ENCODE peak calls at places on chromosomes 16 and 17, in ten cellular contexts. X is A549, I is adrenal gland, Y is transverse colon, Q is heart left ventricle, S is spleen, Z is thyroid gland, O is uterus, V is HCT116, E is tibial nerve. D is an unnamed sample. For H3K4me1, the result is how much of the 10 kb centered on the place peaks cover.

GRCh38 chr17:75933836-75934235 is 7.0 kb downstream of the FBF1 start:
- DNase-seq in O (no peak), I (no peak), Q (no peak), S (no peak), X (no peak), E (no peak), V (no peak), Y (no peak), Z (no peak), D (no peak)

GRCh38 chr16:48176635-48177408 is 21.0 kb upstream of the ABCC12 start:
- DNase-seq in I (no peak), X (no peak), Q (no peak), Y (no peak), Z (no peak), S (no peak), O (no peak), V (no peak), E (no peak), D (no peak)

GRCh38 chr17:49494937-49495841 is at the start of gene NGFR:
- DNase-seq in V (no peak), I (no peak), E (no peak), Y (peak), Z (peak), X (peak), S (peak), O (peak), Q (peak), D (no peak)

GRCh38 chr17:1145311-1145986 is 34.3 kb downstream of the ABR start:
- DNase-seq in X (no peak), E (no peak), Q (no peak), Z (no peak), I (no peak), V (no peak), S (no peak), O (no peak), Y (no peak), D (no peak)

GRCh38 chr16:4477966-4478365 is 1.8 kb downstream of the HMOX2 start:
- DNase-seq in O (no peak), S (no peak), I (no peak), X (no peak), E (no peak), V (peak), Y (no peak), Z (no peak), Q (no peak), D (no peak)

GRCh38 chr16:2595376-2596200 is 57.8 kb downstream of the PDPK1 start:
- DNase-seq in Y (no peak), X (no peak), S (peak), Q (no peak), O (no peak), E (no peak), Z (no peak), V (no peak), I (no peak), D (no peak)

GRCh38 chr17:13323990-13324389 is 277.7 kb downstream of the HS3ST3A1 start:
- DNase-seq in O (no peak), Y (no peak), Q (no peak), V (no peak), E (no peak), Z (no peak), X (no peak), I (no peak), S (no peak), D (no peak)

GRCh38 chr17:38454528-38454927 is 26.3 kb downstream of the ARHGAP23 start:
- DNase-seq in Y (peak), Q (peak), Z (peak), O (peak), I (peak), V (peak), X (peak), S (no peak), E (peak), D (peak)

GRCh38 chr16:85912271-85912974 is 13.5 kb downstream of the IRF8 start:
- DNase-seq in Y (peak), Q (peak), Z (no peak), V (no peak), E (peak), S (peak), X (no peak), I (peak), O (peak), D (no peak)

GRCh38 chr17:27544350-27545131 is 86.4 kb upstream of the LGALS9 start:
- DNase-seq in E (no peak), Q (no peak), O (no peak), I (no peak), S (peak), X (no peak), Z (no peak), Y (no peak), V (no peak), D (no peak)

GRCh38 chr17:13626703-13627102 is 25.0 kb upstream of the HS3ST3A1 start:
- DNase-seq in I (no peak), Q (no peak), V (peak), S (no peak), Z (no peak), E (no peak), X (peak), Y (no peak), O (no peak), D (no peak)

GRCh38 chr16:30028438-30029093 is 2.5 kb downstream of the TLCD3B start:
- DNase-seq in S (no peak), Q (no peak), O (no peak), X (no peak), Y (no peak), E (no peak), Z (peak), V (no peak), I (no peak), D (no peak)

GRCh38 chr17:10125761-10126553 is 72.4 kb downstream of the GAS7 start:
- DNase-seq in Q (no peak), V (no peak), X (no peak), Z (no peak), S (no peak), E (no peak), O (peak), Y (no peak), I (no peak), D (no peak)

GRCh38 chr16:57594531-57595031 is 33.8 kb upstream of the ADGRG1 start:
- DNase-seq in I (peak), Z (no peak), X (no peak), E (no peak), Y (no peak), Q (no peak), V (no peak), O (no peak), S (no peak), D (no peak)

GRCh38 chr17:66272699-66273390 is 29.6 kb upstream of the PRKCA start:
- DNase-seq in I (peak), E (no peak), X (peak), S (no peak), V (no peak), Y (no peak), Z (no peak), O (no peak), Q (no peak), D (no peak)

GRCh38 chr17:40433551-40434384 is 9.5 kb upstream of the IGFBP4 start:
- DNase-seq in E (no peak), I (peak), Q (no peak), V (no peak), Y (no peak), S (peak), X (peak), O (peak), Z (peak), D (no peak)

GRCh38 chr16:81432899-81433560 is 11.6 kb upstream of the CMIP start:
- DNase-seq in E (no peak), Z (no peak), I (no peak), S (no peak), X (no peak), Y (no peak), O (no peak), V (no peak), Q (no peak), D (no peak)

GRCh38 chr17:28710948-28711722 is 553 bp downstream of the PROCA1 start:
- DNase-seq in X (peak), E (peak), S (peak), V (peak), I (peak), Z (peak), O (peak), Y (peak), Q (peak), D (peak)

GRCh38 chr17:62092784-62093183 is 27.7 kb upstream of the MED13 start:
- DNase-seq in Y (no peak), X (no peak), S (no peak), O (no peak), I (no peak), V (no peak), Z (no peak), Q (no peak), E (no peak), D (no peak)

DNA sequence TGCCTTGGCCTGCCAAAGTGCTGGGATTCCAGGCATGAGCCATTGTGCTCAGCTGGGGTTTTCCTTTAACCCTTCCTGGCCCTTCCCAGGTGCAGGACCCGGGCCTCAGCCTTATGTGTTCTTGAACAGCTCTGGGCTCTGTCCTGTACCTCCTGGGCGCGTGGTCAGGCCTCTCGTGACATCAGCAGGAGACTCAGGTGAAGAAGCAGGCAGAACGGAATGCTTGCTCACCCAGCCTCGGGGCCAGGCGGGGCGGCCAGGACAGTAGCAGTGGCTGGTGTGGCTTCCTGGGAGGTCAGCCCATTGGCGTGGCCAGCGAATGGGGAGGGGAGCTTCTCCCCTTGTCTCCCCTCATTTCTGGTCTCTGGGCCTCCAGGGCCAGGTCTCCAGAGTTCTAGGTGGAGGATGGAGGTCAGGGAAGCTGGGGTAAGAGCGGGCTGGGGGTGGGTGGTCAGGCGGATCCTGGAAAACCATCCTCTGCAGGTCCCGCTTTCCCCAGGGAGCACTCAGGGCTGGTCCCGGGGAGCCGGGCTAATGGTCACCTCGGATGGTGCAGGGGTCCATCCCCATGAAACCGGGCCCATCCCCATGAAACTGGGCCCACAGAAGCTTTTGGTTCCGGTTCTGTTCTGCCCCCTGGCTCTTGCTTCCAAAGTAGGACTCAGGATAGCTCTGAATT is 281.5 kb downstream of the SEC14L1 start:
- DNase-seq in X (no peak), E (no peak), S (no peak), Q (no peak), Y (no peak), Z (peak), I (no peak), O (no peak), V (no peak), D (no peak)
- H3K4me1 ChIP-seq in X (half or more), E (half or more), S (half or more), Q (half or more), Y (half or more), Z (half or more), I (half or more), O (half or more), V (under half), D (half or more)

GRCh38 chr17:7887038-7887481 is 1.5 kb upstream of the CHD3 start:
- DNase-seq in V (no peak), I (no peak), O (no peak), Y (no peak), E (no peak), Z (no peak), X (no peak), Q (no peak), S (no peak), D (no peak)

GRCh38 chr17:7886227-7887037 is 2.2 kb upstream of the CHD3 start:
- DNase-seq in Z (peak), V (no peak), E (no peak), O (peak), X (peak), S (no peak), Q (no peak), Y (peak), I (peak), D (no peak)

GRCh38 chr17:7888184-7888920 is at the start of gene CHD3:
- DNase-seq in Z (peak), S (no peak), Q (no peak), E (no peak), O (no peak), Y (peak), I (peak), X (no peak), V (no peak), D (no peak)

GRCh38 chr17:7889166-7889584 is 586 bp downstream of the CHD3 start:
- DNase-seq in V (peak), E (peak), Z (peak), O (peak), S (peak), X (peak), Y (peak), I (peak), Q (peak), D (peak)

GRCh38 chr17:7887482-7888183 is 956 bp upstream of the CHD3 start:
- DNase-seq in X (peak), Z (peak), S (peak), E (peak), Q (peak), Y (peak), O (peak), I (peak), V (peak), D (no peak)
- TF ChIP-seq POLR2A in X (peak), Z (peak), S (no peak), E (peak), Q (no peak), Y (peak), O (no peak), I (no peak), V (peak), D (peak)

DNA sequence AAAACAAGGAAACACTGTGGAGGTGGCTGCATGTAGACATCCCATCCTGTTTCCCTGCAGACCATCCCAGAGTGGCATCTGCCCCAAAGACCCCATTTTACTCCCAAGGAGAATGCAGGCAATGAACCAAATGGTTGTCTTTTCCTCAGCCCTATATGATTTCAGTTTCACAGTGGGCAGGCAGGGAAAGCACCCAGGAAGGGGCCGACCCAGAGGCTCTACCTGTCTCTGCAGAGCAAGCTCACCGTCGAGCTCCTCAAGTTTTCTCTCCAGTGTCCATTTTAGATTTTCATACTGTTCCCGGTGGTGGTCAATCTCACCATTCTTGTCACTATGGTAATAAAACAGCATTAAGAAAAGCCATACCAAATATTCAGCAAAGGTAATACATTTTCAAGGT is 14.6 kb downstream of the CCDC57 start:
- DNase-seq in O (no peak), Z (no peak), Q (no peak), Y (no peak), S (no peak), X (no peak), E (no peak), I (no peak), V (no peak), D (no peak)
- H3K27ac ChIP-seq in O (no peak), Z (no peak), Q (no peak), Y (no peak), S (no peak), X (no peak), E (no peak), I (no peak), V (no peak), D (no peak)

DNA sequence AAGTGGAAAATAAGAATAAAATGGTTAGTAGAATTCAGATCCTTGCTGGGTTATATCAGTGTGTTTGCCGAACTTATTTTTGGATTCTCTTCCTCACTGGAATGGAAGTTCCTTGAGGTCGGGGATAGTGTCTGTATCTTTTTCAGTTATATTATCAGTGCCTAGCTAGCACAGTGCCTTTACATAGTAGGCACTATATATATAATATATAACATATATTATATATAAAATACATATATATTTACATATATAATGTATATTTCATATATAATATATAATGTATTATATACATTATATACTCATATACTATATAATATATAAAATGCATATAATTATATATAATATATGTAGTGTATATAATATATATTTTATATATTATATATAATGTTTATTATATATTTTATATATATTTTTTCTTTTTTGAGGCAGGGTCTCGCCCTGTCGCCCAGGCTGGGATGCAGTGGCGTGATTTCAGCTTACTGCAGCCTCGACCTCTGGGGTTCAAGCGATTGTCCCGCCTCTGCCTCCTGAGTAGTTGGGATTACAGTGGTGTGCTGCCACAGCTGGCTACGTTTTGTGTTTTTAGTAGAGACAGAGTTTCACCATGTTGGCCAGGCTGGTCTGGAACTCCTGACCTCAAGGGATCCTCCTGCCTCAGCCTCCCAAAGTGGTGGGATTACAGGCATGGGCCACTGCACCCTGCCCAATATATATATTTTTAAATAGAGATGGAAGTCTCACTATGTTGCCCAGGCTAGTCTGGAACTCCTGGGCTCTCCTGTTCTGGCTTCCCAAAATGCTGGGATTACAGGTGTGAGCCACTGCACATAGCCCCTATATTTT is 3.2 kb downstream of the NFATC3 start:
- DNase-seq in Y (no peak), O (no peak), Q (no peak), X (no peak), V (no peak), I (no peak), Z (no peak), S (no peak), E (no peak), D (no peak)
- H3K4me1 ChIP-seq in Y (half or more), O (under half), Q (half or more), X (half or more), V (under half), I (under half), Z (half or more), S (half or more), E (under half), D (under half)

DNA sequence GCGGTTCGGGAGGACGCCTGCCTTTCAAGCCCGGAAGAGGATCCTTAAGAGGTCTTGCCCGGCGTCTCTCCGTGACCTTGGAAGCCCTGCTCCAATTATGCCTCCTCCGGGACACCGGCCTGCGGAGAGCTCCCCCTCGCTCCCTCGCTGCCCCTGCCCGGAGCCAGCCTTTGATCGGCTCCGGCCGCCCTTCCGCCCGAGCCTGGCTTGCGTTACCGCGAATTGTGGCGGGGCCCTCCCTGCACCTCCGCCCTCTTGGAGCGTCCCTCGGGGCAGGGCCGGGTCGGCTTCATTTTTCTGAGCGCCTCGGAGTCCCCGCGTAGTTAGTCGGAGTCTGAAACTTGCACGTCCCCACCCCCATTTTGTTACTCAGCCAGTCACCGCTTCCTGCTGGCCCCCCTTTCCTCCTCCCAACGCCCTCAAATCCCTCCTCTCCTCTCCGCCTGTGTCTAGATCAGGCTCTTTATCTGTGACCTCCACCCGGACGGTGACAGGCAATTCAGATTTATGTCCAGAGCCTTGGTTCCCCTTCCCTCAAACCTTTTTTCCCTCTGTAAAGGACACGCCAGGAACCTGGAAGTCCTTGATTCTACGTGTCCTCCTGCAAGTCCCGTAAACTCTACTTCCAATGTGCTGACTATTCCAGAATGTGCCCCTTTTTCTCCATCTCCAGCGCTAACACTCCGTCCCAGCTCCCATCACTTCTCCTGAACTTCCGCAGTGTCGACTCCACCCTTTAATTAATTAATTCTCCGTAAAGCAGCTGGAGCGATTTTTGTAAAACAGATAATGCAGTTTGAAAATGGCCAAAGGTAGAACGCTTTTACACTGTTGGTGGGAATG is 569 bp upstream of the RABEP2 start:
- DNase-seq in Y (peak), V (peak), Q (peak), O (peak), S (no peak), X (peak), E (peak), I (peak), Z (peak), D (peak)
- TF ChIP-seq POLR2A in Y (peak), V (peak), Q (no peak), O (no peak), S (no peak), X (peak), E (no peak), I (peak), Z (peak), D (peak)

DNA sequence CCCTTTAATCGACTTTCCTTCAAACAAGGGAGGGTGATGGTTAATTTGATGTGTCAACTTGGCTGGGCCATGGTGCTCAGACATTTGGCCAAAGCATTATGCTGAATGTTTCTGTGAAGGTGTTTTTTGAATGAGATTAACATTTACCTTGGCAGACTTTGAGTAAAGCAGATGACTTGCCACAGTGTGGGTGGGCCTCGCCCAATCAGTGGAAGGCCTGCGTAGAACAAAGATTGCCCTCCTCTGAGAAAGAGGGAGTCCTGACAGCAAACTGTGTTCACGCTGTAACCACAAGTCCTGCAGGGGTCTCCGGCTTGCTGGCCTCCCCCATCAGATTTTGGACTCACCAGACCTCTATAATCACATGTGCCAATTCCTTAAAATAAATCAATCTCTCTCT is 118.7 kb downstream of the SOX9 start:
- DNase-seq in X (no peak), V (no peak), O (no peak), I (no peak), Z (no peak), Y (no peak), S (no peak), Q (no peak), E (no peak), D (no peak)
- H3K27ac ChIP-seq in X (no peak), V (no peak), O (no peak), I (no peak), Z (no peak), Y (no peak), S (no peak), Q (no peak), E (no peak), D (no peak)